ENCODE peak calls at places on chromosomes 3 and 15, in eight cellular contexts. K is NCI-H524, S is D721Med, N is bronchial epithelial cell, L is activated T-helper 1 cell treated with Interleukin-2 at 50 U/mL for 16 hours, W is EL, U is activated T-cell treated with anti-CD3 and anti-CD28 coated beads for 1 hour, G is AG04450. B is an unnamed sample.

GRCh38 chr3:131077904-131078303 is 51.2 kb downstream of the NEK11 start:
- DNase-seq in K (no peak), S (no peak), N (no peak), L (no peak), W (no peak), U (no peak), G (no peak), B (no peak)

GRCh38 chr3:21294768-21295167 is 456.2 kb downstream of the ZNF385D start:
- DNase-seq in K (no peak), S (no peak), N (peak), L (no peak), W (peak), U (no peak), G (no peak), B (peak)

GRCh38 chr3:166274342-166274741 is 437.1 kb upstream of the BCHE start:
- DNase-seq in K (no peak), S (no peak), N (peak), L (no peak), W (no peak), U (no peak), G (no peak), B (no peak)

GRCh38 chr3:123287051-123287961 is 85.6 kb downstream of the SEC22A start:
- DNase-seq in K (no peak), S (peak), N (no peak), L (no peak), W (no peak), U (no peak), G (no peak), B (no peak)

GRCh38 chr3:135981701-135982403 is 16.3 kb downstream of the PPP2R3A start:
- DNase-seq in K (no peak), S (no peak), N (peak), L (no peak), W (no peak), U (no peak), G (no peak), B (no peak)

GRCh38 chr3:4981688-4982494 is 2.7 kb downstream of the BHLHE40 start:
- DNase-seq in K (no peak), S (no peak), N (peak), L (no peak), W (peak), U (no peak), G (no peak), B (no peak)

GRCh38 chr15:90266061-90266431 is 574 bp downstream of the NGRN start:
- DNase-seq in K (no peak), S (no peak), N (peak), L (peak), W (peak), U (no peak), G (no peak), B (no peak)

GRCh38 chr3:114775395-114775794 is 371.7 kb downstream of the ZBTB20 start:
- DNase-seq in K (no peak), S (no peak), N (no peak), L (no peak), W (peak), U (no peak), G (no peak), B (no peak)

GRCh38 chr15:27990411-27991338 is 108.4 kb downstream of the OCA2 start:
- DNase-seq in K (peak), S (no peak), N (no peak), L (no peak), W (no peak), U (no peak), G (no peak), B (no peak)